ENCODE peak calls at places on chromosomes 3 and 15, in four cellular contexts. Y is right lobe of liver, I is fibroblast of lung, H is upper lobe of right lung. L is an unnamed sample.

GRCh38 chr15:55737373-55737772 is 5.6 kb downstream of the PRTG start:
- DNase-seq in I (peak; percentile 71), H (no peak), Y (no peak), L (no peak)

GRCh38 chr3:197508924-197509775 is 46.6 kb downstream of the BDH1 start:
- DNase-seq in Y (peak; percentile 46), H (no peak), I (no peak), L (no peak)

GRCh38 chr15:66780172-66780972 is 78.3 kb downstream of the SMAD6 start:
- DNase-seq in Y (no peak), H (no peak), I (peak; percentile 95), L (no peak)

GRCh38 chr3:71688121-71688520 is 37.1 kb downstream of the EIF4E3 start:
- DNase-seq in H (no peak), I (peak; percentile 25), Y (no peak), L (peak; percentile 33)

GRCh38 chr3:47065681-47066080 is 86.2 kb downstream of the NBEAL2 start:
- DNase-seq in I (no peak), H (no peak), Y (no peak), L (no peak)

GRCh38 chr3:175495331-175495730 is 636.2 kb downstream of the NAALADL2 start:
- DNase-seq in Y (no peak), I (no peak), H (no peak), L (no peak)

GRCh38 chr3:183188895-183189462 is 26.4 kb upstream of the LAMP3 start:
- DNase-seq in I (no peak), H (no peak), Y (no peak), L (no peak)

GRCh38 chr3:54320376-54320775 is 198.0 kb downstream of the CACNA2D3 start:
- DNase-seq in I (no peak), H (no peak), Y (no peak), L (no peak)

GRCh38 chr15:99006904-99007495 is 592 bp downstream of the PGPEP1L start:
- DNase-seq in Y (no peak), I (no peak), H (no peak), L (no peak)

DNA sequence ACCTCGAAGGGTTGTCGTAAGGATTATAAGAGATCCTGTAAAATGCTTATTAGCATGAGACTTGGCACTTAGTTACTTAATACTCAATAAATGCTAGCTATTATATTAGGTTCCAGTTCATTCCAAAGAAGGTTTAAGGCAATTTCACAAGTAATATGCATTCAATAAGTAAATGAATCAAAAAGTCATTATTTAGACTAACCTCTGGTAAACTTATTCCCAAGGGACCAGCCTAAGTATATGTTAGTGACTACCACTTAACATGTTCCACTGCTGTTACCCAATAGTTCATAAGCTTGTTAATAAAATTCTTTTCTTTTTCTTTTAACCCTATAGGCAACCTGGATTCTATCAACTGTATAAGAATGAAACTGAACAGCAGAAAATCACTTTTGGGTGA is 5.1 kb downstream of the PDCD10 start:
- DNase-seq in I (no peak), Y (no peak), H (no peak), L (no peak)
- H3K4me1 ChIP-seq in I (peaks cover 2% of the 10 kb centered on the region), Y (no peaks in the 10 kb centered on the region), H (peaks cover 22% of the 10 kb centered on the region), L (peaks cover 21% of the 10 kb centered on the region)

GRCh38 chr3:195110647-195111321 is 160.2 kb downstream of the XXYLT1 start:
- DNase-seq in Y (no peak), H (peak; percentile 57), I (no peak), L (no peak)
- H3K27ac ChIP-seq in Y (no peak overlapping the region), H (no peak overlapping the region), I (no peak overlapping the region), L (no peak overlapping the region)

DNA sequence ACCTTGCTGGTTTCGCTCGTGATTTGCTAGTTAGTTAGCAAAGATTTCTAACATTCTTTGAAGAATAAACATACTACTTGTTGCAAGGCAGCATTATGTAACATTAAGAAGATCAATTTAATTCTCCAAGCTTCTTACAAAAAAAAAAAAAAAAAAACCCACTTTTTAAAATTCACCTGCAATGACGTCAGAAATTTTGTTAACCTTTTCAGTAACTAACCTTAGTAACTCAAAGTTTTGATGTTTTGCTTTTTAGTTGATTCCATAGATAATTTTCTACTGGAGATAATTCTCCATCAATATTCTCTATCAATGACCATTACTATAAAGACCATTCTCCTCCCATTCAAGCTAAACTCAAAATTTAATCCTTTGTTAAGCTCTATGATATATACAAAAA is 491.8 kb upstream of the TBL1XR1 start:
- DNase-seq in I (no peak), Y (no peak), H (no peak), L (no peak)
- H3K4me1 ChIP-seq in I (peaks cover 6% of the 10 kb centered on the region), Y (no peaks in the 10 kb centered on the region), H (no peaks in the 10 kb centered on the region), L (no peaks in the 10 kb centered on the region)

GRCh38 chr3:101722394-101723173 is 1.8 kb upstream of the CEP97 start:
- DNase-seq in Y (no peak), H (no peak), I (no peak), L (no peak)
- H3K27ac ChIP-seq in Y (no peak overlapping the region), H (no peak overlapping the region), I (no peak overlapping the region), L (no peak overlapping the region)

DNA sequence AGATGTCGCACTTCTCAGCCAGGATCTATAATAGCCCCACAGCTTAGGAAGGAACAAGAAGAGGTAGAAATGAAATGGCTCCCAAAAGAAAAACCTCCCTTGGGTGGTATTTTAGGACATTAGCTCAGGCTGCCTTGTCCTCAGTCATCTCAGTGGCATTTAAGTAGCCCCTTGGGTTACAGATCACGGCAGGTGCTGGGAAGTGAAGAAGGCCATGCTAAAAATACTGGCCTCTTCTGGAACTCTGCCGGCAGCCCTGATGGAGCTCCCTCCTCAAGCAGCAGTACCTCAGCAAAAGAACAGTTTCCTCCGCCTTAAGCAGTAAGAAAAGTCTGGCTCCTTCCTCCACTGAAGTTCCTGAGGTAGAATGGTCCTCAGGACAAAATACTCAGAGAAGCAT is 7.3 kb upstream of the TPM1 start:
- DNase-seq in Y (no peak), H (no peak), I (no peak), L (no peak)
- H3K4me1 ChIP-seq in Y (no peaks in the 10 kb centered on the region), H (no peaks in the 10 kb centered on the region), I (no peaks in the 10 kb centered on the region), L (peaks cover 24% of the 10 kb centered on the region)

DNA sequence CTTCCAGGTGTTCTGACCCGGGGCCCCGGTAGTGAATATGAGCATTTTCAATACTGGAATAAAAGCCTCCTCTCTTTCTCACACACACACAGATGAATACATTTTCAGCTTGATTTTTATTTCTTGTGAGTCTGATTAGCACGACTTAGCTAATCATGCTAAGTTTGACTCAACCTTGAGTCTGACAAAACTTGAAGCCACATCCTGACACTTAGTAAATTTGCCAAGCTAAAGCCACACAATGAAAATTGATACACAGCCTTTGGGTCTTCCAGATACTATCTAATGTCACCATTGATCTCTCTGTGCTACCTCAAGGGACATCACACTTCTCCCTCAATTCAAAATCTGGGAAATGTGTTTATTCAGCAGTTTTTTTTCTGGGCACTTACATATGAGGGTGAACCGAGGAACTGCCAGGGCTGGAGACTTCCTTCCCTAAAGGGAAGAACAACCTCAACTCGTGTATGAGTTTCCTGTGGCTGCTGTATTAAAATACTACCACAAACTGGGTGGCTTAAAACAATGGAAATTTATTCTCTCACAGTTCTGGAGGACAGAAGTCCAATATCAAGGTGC is 18.6 kb downstream of the TMEM266 start:
- DNase-seq in H (no peak), Y (no peak), I (no peak), L (no peak)
- H3K27ac ChIP-seq in H (no peak overlapping the region), Y (no peak overlapping the region), I (no peak overlapping the region), L (no peak overlapping the region)

GRCh38 chr3:45604999-45605398 is 10.4 kb downstream of the LIMD1 start:
- DNase-seq in I (no peak), H (no peak), Y (peak; percentile 79), L (no peak)
- H3K4me1 ChIP-seq in I (peaks cover 25% of the 10 kb centered on the region), H (peaks cover 64% of the 10 kb centered on the region), Y (no peaks in the 10 kb centered on the region), L (peaks cover 20% of the 10 kb centered on the region)

GRCh38 chr3:76664816-76665215 is 375.1 kb upstream of the ROBO2 start:
- DNase-seq in Y (no peak), H (no peak), I (no peak), L (no peak)

GRCh38 chr3:76657909-76658308 is 382.0 kb upstream of the ROBO2 start:
- DNase-seq in I (no peak), H (no peak), Y (no peak), L (no peak)

GRCh38 chr3:76656531-76657070 is 383.3 kb upstream of the ROBO2 start:
- DNase-seq in I (no peak), H (no peak), Y (no peak), L (no peak)

GRCh38 chr3:76661527-76662250 is 378.2 kb upstream of the ROBO2 start:
- DNase-seq in I (no peak), H (no peak), Y (no peak), L (no peak)
- H3K27ac ChIP-seq in I (no peak overlapping the region), H (no peak overlapping the region), Y (no peak overlapping the region), L (no peak overlapping the region)

GRCh38 chr3:69119138-69119537 is 3.3 kb downstream of the LMOD3 start:
- DNase-seq in Y (no peak), I (no peak), H (no peak), L (no peak)
- H3K4me1 ChIP-seq in Y (no peaks in the 10 kb centered on the region), I (peaks cover 6% of the 10 kb centered on the region), H (peaks cover 8% of the 10 kb centered on the region), L (peaks cover 13% of the 10 kb centered on the region)

GRCh38 chr3:72820405-72820804 is 27.8 kb downstream of the SHQ1 start:
- DNase-seq in H (no peak), Y (no peak), I (peak; percentile 79), L (no peak)
- H3K27ac ChIP-seq in H (no peak overlapping the region), Y (no peak overlapping the region), I (no peak overlapping the region), L (no peak overlapping the region)

L was measured in foreskin keratinocyte.